ENCODE peak calls at places on chromosomes 13 and 19, in five cellular contexts. One of them, this sample, is unnamed.

GRCh38 chr13:62747629-62748028 is 1332.0 kb upstream of the PCDH20 start:
- DNase-seq in esophagus muscularis mucosa: no peak
- DNase-seq in effector memory CD4-positive, alpha-beta T cell: no peak
- DNase-seq in pancreas: no peak
- DNase-seq in cardiac muscle cell: no peak
- DNase-seq in this sample: no peak

GRCh38 chr13:59566544-59566943 is 597.2 kb downstream of the DIAPH3 start:
- DNase-seq in esophagus muscularis mucosa: no peak
- DNase-seq in effector memory CD4-positive, alpha-beta T cell: no peak
- DNase-seq in pancreas: no peak
- DNase-seq in cardiac muscle cell: no peak
- DNase-seq in this sample: no peak

GRCh38 chr19:40813182-40813581 is 14.2 kb downstream of the EGLN2 start:
- DNase-seq in esophagus muscularis mucosa: no peak
- DNase-seq in effector memory CD4-positive, alpha-beta T cell: no peak
- DNase-seq in pancreas: no peak
- DNase-seq in cardiac muscle cell: no peak
- DNase-seq in this sample: no peak

GRCh38 chr19:19262190-19263057 is 10.7 kb downstream of the TM6SF2 start:
- DNase-seq in esophagus muscularis mucosa: no peak
- DNase-seq in effector memory CD4-positive, alpha-beta T cell: no peak
- DNase-seq in pancreas: no peak
- DNase-seq in cardiac muscle cell: no peak
- DNase-seq in this sample: no peak

GRCh38 chr13:101211261-101211660 is 205.0 kb downstream of the NALCN start:
- DNase-seq in esophagus muscularis mucosa: no peak
- DNase-seq in effector memory CD4-positive, alpha-beta T cell: no peak
- DNase-seq in pancreas: no peak
- DNase-seq in cardiac muscle cell: no peak
- DNase-seq in this sample: no peak

GRCh38 chr19:17680235-17680722 is 7.9 kb downstream of the UNC13A start:
- DNase-seq in esophagus muscularis mucosa: no peak
- DNase-seq in effector memory CD4-positive, alpha-beta T cell: peak; percentile 15
- DNase-seq in pancreas: peak; percentile 34
- DNase-seq in cardiac muscle cell: peak; percentile 82
- DNase-seq in this sample: no peak

GRCh38 chr13:24764276-24764630 is 284 bp downstream of the RNF17 start:
- DNase-seq in esophagus muscularis mucosa: no peak
- DNase-seq in effector memory CD4-positive, alpha-beta T cell: no peak
- DNase-seq in pancreas: no peak
- DNase-seq in cardiac muscle cell: no peak
- DNase-seq in this sample: no peak

GRCh38 chr13:98584668-98585397 is 7.9 kb upstream of the STK24 start:
- DNase-seq in esophagus muscularis mucosa: no peak
- DNase-seq in effector memory CD4-positive, alpha-beta T cell: no peak
- DNase-seq in pancreas: no peak
- DNase-seq in cardiac muscle cell: no peak
- DNase-seq in this sample: no peak

GRCh38 chr13:95497307-95497943 is 55.1 kb upstream of the CLDN10 start:
- DNase-seq in esophagus muscularis mucosa: no peak
- DNase-seq in effector memory CD4-positive, alpha-beta T cell: no peak
- DNase-seq in pancreas: peak; percentile 42
- DNase-seq in cardiac muscle cell: no peak
- DNase-seq in this sample: no peak

GRCh38 chr19:6779204-6779603 is 6.7 kb downstream of the VAV1 start:
- DNase-seq in esophagus muscularis mucosa: no peak
- DNase-seq in effector memory CD4-positive, alpha-beta T cell: no peak
- DNase-seq in pancreas: no peak
- DNase-seq in cardiac muscle cell: no peak
- DNase-seq in this sample: no peak
- H3K27ac ChIP-seq in esophagus muscularis mucosa: no peak overlapping the region
- H3K27ac ChIP-seq in effector memory CD4-positive, alpha-beta T cell: no peak overlapping the region
- H3K27ac ChIP-seq in pancreas: no peak overlapping the region
- H3K27ac ChIP-seq in cardiac muscle cell: no peak overlapping the region
- H3K27ac ChIP-seq in this sample: no peak overlapping the region

DNA sequence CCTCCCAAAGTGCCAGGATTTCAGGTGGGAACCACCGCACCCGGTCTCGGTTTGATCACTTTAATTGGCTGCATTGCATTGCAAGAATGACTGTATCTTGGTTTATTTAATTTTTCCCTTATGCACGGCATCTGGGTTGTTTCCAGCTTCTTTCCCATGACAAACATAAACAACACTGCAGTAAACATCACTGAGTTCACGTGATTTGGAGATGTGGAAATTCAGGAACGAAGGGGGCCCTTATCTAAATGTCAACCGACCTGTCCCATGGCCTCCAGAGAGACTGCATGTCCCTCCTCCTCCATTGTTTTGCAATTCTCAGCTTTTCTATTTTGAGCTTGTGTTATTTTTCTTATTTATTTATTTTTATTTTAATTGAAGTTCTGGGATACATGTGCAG is 14.4 kb upstream of the SULT2B1 start:
- DNase-seq in esophagus muscularis mucosa: no peak
- DNase-seq in effector memory CD4-positive, alpha-beta T cell: no peak
- DNase-seq in pancreas: no peak
- DNase-seq in cardiac muscle cell: no peak
- DNase-seq in this sample: no peak
- H3K27me3 ChIP-seq in esophagus muscularis mucosa: no peaks in the 10 kb centered on the region
- H3K27me3 ChIP-seq in effector memory CD4-positive, alpha-beta T cell: no peaks in the 10 kb centered on the region
- H3K27me3 ChIP-seq in pancreas: no peaks in the 10 kb centered on the region
- H3K27me3 ChIP-seq in cardiac muscle cell: no peaks in the 10 kb centered on the region
- H3K27me3 ChIP-seq in this sample: no peaks in the 10 kb centered on the region

GRCh38 chr19:1020868-1021425 is at the start of gene TMEM259:
- DNase-seq in esophagus muscularis mucosa: peak; percentile 98
- DNase-seq in effector memory CD4-positive, alpha-beta T cell: peak; percentile 96
- DNase-seq in pancreas: peak; percentile 97
- DNase-seq in cardiac muscle cell: peak; percentile 99
- DNase-seq in this sample: no peak
- H3K4me1 ChIP-seq in esophagus muscularis mucosa: peaks cover 77% of the 10 kb centered on the region
- H3K4me1 ChIP-seq in effector memory CD4-positive, alpha-beta T cell: peaks cover 32% of the 10 kb centered on the region
- H3K4me1 ChIP-seq in pancreas: peaks cover 34% of the 10 kb centered on the region
- H3K4me1 ChIP-seq in cardiac muscle cell: peaks cover 35% of the 10 kb centered on the region
- H3K4me1 ChIP-seq in this sample: peaks cover 18% of the 10 kb centered on the region

DNA sequence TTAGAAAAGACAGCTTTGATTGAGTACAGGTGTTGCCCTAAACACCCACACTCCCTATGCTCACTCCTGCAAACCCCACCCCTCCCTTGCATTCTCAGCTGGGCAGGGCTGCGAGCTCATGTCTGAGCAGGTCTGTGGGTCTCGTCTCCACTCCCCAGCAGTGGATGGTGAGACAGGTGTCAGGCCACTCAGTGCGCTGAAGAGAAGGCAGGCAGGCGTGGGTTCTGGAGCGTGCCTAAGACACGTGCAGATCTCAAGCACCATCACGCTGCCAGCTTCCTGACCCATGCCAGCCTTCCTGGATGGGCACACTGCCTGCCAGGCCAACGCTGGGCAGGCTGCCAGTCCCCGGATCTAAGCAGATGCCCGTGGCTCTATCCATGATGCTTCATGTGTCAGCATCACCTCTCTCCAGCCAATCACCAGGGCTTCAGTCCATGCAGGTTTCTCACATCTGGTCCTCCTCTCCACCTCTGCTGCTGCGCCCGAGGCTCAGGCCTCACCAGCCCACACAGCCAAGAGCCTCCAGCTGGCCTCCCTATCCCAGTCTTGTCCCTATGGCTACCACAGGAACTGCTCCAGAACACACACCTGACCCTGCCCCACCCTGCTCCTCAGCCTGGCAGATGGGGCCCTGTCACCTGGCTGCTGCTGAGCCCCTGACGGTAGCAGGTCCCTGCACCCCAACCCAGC is 42.6 kb downstream of the EPS15L1 start:
- DNase-seq in esophagus muscularis mucosa: no peak
- DNase-seq in effector memory CD4-positive, alpha-beta T cell: no peak
- DNase-seq in pancreas: peak; percentile 38
- DNase-seq in cardiac muscle cell: no peak
- DNase-seq in this sample: no peak
- H3K27ac ChIP-seq in esophagus muscularis mucosa: no peak overlapping the region
- H3K27ac ChIP-seq in effector memory CD4-positive, alpha-beta T cell: peak overlapping the region; percentile 11
- H3K27ac ChIP-seq in pancreas: no peak overlapping the region
- H3K27ac ChIP-seq in cardiac muscle cell: no peak overlapping the region
- H3K27ac ChIP-seq in this sample: no peak overlapping the region

GRCh38 chr19:32018014-32018413 is 327.4 kb upstream of the ZNF507 start:
- DNase-seq in esophagus muscularis mucosa: peak; percentile 72
- DNase-seq in effector memory CD4-positive, alpha-beta T cell: no peak
- DNase-seq in pancreas: no peak
- DNase-seq in cardiac muscle cell: no peak
- DNase-seq in this sample: no peak

GRCh38 chr19:32020538-32020937 is 324.9 kb upstream of the ZNF507 start:
- DNase-seq in esophagus muscularis mucosa: peak; percentile 47
- DNase-seq in effector memory CD4-positive, alpha-beta T cell: no peak
- DNase-seq in pancreas: no peak
- DNase-seq in cardiac muscle cell: no peak
- DNase-seq in this sample: no peak

GRCh38 chr19:32017341-32017948 is 328.0 kb upstream of the ZNF507 start:
- DNase-seq in esophagus muscularis mucosa: peak; percentile 47
- DNase-seq in effector memory CD4-positive, alpha-beta T cell: no peak
- DNase-seq in pancreas: no peak
- DNase-seq in cardiac muscle cell: no peak
- DNase-seq in this sample: no peak

GRCh38 chr19:32022044-32022945 is 323.1 kb upstream of the ZNF507 start:
- DNase-seq in esophagus muscularis mucosa: no peak
- DNase-seq in effector memory CD4-positive, alpha-beta T cell: no peak
- DNase-seq in pancreas: no peak
- DNase-seq in cardiac muscle cell: no peak
- DNase-seq in this sample: no peak

DNA sequence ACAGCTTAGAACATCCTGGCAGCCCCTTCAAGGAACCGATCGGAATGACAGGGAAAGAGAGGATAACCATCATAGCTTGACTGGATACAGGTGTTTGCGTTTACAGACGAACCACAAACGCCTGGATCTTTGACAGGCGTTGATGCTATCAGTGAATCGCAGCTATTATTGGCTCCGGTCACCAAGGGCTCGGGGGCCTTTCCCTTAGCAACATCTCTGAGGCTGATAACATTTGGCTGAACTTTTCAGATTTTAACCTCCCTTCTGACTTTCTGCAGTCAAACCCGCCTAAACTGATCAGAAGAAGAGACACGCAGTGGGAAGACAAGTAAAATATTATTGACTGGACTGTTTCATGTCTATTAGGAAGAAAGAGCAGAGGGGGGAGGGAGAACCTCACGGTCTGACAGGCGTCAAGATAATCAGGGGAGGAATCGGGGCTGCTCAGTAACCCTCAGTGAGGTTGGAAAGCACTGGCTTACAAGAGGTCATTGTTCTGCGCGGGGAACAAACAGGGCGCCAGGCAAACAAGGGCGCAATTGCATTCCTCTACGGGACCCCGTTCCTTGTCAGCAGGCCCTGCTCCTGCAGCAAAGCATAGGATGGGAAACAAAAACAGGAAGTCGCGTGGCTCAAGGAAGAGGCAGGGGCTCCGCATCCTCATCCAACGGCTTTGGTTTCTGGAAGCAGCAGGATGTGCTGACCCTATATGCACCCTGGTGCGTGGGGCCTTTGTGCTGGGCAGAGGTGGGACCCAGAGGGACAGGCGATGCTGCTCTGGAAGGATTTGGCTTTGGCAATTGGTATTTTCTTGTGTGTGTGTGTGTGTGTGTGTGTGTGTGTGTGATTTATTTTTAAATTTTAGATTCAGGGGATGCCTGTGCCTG is 322.2 kb upstream of the ZNF507 start:
- DNase-seq in esophagus muscularis mucosa: no peak
- DNase-seq in effector memory CD4-positive, alpha-beta T cell: no peak
- DNase-seq in pancreas: no peak
- DNase-seq in cardiac muscle cell: peak; percentile 17
- DNase-seq in this sample: no peak
- H3K27me3 ChIP-seq in esophagus muscularis mucosa: no peaks in the 10 kb centered on the region
- H3K27me3 ChIP-seq in effector memory CD4-positive, alpha-beta T cell: no peaks in the 10 kb centered on the region
- H3K27me3 ChIP-seq in pancreas: no peaks in the 10 kb centered on the region
- H3K27me3 ChIP-seq in cardiac muscle cell: no peaks in the 10 kb centered on the region
- H3K27me3 ChIP-seq in this sample: no peaks in the 10 kb centered on the region

DNA sequence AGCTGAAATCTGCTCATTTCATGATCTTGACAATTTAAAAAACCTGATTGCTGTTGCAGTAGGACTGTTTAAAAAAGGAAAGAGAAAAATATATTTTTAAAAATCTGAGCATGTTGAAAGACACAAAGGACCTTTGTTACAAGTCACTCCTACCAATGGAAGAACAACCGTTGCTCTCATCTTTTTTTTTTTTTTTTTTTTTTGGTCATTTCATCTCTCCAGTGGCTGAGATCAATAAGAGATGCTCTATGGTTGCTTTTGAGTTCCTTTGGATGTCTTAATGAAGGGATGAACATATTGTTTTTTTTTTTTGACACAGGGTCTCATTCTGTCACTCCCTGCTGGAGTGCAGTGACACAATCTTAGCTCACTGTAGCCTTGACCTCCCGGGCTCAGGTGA is 29.2 kb downstream of the LRCH1 start:
- DNase-seq in esophagus muscularis mucosa: no peak
- DNase-seq in effector memory CD4-positive, alpha-beta T cell: no peak
- DNase-seq in pancreas: no peak
- DNase-seq in cardiac muscle cell: no peak
- DNase-seq in this sample: no peak
- H3K4me1 ChIP-seq in esophagus muscularis mucosa: peaks cover 94% of the 10 kb centered on the region
- H3K4me1 ChIP-seq in effector memory CD4-positive, alpha-beta T cell: peaks cover 11% of the 10 kb centered on the region
- H3K4me1 ChIP-seq in pancreas: peaks cover 7% of the 10 kb centered on the region
- H3K4me1 ChIP-seq in cardiac muscle cell: peaks cover 64% of the 10 kb centered on the region
- H3K4me1 ChIP-seq in this sample: no peaks in the 10 kb centered on the region

DNA sequence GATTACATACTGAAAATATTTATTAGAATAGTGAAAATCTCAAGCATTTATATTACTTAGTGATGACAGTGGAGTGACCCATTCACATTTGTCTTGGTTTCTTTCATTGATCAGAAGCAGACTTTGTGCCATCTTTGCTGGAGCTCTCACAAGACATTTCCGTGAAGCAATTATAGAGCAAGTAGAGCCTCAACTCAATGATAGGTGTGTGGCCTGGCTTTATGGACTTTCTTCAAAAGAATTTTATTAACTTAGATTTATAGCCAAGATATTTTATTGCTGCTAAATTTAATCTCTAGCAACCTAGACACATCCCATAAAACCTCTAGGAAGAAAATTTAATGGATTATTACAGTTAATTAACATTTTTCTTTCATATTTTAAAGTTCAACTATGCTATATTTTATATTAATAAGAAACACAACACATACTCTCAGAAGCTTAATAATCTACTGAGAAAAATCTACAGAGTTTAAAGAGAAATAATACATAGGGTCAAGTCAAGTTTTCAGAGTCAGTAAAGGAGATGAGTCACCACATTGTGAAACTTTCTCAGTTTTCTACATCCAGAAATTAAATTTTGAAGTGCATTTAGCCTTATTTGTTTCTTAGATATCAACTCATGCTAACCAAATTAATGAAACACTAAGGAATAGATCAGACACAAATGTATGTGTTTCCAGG is 160.5 kb downstream of the LACC1 start:
- DNase-seq in esophagus muscularis mucosa: no peak
- DNase-seq in effector memory CD4-positive, alpha-beta T cell: no peak
- DNase-seq in pancreas: no peak
- DNase-seq in cardiac muscle cell: no peak
- DNase-seq in this sample: no peak
- H3K27ac ChIP-seq in esophagus muscularis mucosa: no peak overlapping the region
- H3K27ac ChIP-seq in effector memory CD4-positive, alpha-beta T cell: no peak overlapping the region
- H3K27ac ChIP-seq in pancreas: peak overlapping the region; percentile 24
- H3K27ac ChIP-seq in cardiac muscle cell: no peak overlapping the region
- H3K27ac ChIP-seq in this sample: no peak overlapping the region

This sample was measured in iPS DF 6.9.